ENCODE peak calls at places on chromosomes 2 and 18, in four cellular contexts. L is A549, J is WTC11, W is K562. C is an unnamed sample.

GRCh38 chr2:1774929-1775328 is 30.6 kb upstream of the PXDN start:
- DNase-seq in L (no peak), J (no peak), W (no peak), C (no peak)

GRCh38 chr2:144084114-144084661 is 435.7 kb downstream of the ZEB2 start:
- DNase-seq in L (peak), J (no peak), W (no peak), C (no peak)

GRCh38 chr18:2534906-2535305 is 36.4 kb downstream of the METTL4 start:
- DNase-seq in L (no peak), J (no peak), W (no peak), C (no peak)

GRCh38 chr2:178449700-178450573 is 1.0 kb downstream of the PRKRA start:
- DNase-seq in L (no peak), J (no peak), W (peak), C (peak)

GRCh38 chr18:48853588-48853987 is 97.2 kb downstream of the SMAD7 start:
- DNase-seq in L (no peak), J (no peak), W (no peak), C (no peak)

GRCh38 chr18:59623456-59624383 is 73.5 kb downstream of the CCBE1 start:
- DNase-seq in L (no peak), J (no peak), W (no peak), C (no peak)

GRCh38 chr2:78056976-78057375 is 534.8 kb upstream of the LRRTM4 start:
- DNase-seq in L (no peak), J (no peak), W (no peak), C (no peak)

GRCh38 chr2:119134775-119135174 is 23.8 kb downstream of the C1QL2 start:
- DNase-seq in L (no peak), J (no peak), W (no peak), C (no peak)

GRCh38 chr2:209236369-209236768 is 187.5 kb upstream of the MAP2 start:
- DNase-seq in L (no peak), J (peak), W (no peak), C (no peak)

GRCh38 chr2:152618188-152618564 is 99.1 kb downstream of the PRPF40A start:
- DNase-seq in L (no peak), J (no peak), W (no peak), C (no peak)

GRCh38 chr2:135742307-135742838 is 718 bp downstream of the UBXN4 start:
- DNase-seq in L (peak), J (peak), W (peak), C (peak)

GRCh38 chr18:52150050-52150449 is 189.9 kb upstream of the DCC start:
- DNase-seq in L (no peak), J (no peak), W (no peak), C (no peak)

GRCh38 chr2:237505188-237505939 is 18.3 kb downstream of the MLPH start:
- DNase-seq in L (no peak), J (no peak), W (no peak), C (no peak)

GRCh38 chr18:7452331-7452730 is 114.8 kb upstream of the PTPRM start:
- DNase-seq in L (peak), J (peak), W (peak), C (peak)

GRCh38 chr2:127421116-127421800 is 3.0 kb downstream of the PROC start:
- DNase-seq in L (no peak), J (no peak), W (no peak), C (no peak)

GRCh38 chr2:72263043-72263780 is 115.5 kb upstream of the CYP26B1 start:
- DNase-seq in L (no peak), J (no peak), W (no peak), C (no peak)

GRCh38 chr2:220374282-220374681 is 746.9 kb downstream of the SLC4A3 start:
- DNase-seq in L (no peak), J (no peak), W (no peak), C (no peak)

GRCh38 chr2:231241755-231242507 is 43.5 kb downstream of the ARMC9 start:
- DNase-seq in L (no peak), J (no peak), W (no peak), C (no peak)

GRCh38 chr2:170711774-170712652 is 3.1 kb upstream of the SP5 start:
- DNase-seq in L (no peak), J (peak), W (no peak), C (peak)

GRCh38 chr2:1802046-1802445 is 57.7 kb upstream of the PXDN start:
- DNase-seq in L (no peak), J (no peak), W (no peak), C (no peak)

GRCh38 chr18:59008302-59008974 is 131.2 kb upstream of the SEC11C start:
- DNase-seq in L (peak), J (no peak), W (no peak), C (no peak)

GRCh38 chr2:17607379-17607778 is 66.9 kb downstream of the VSNL1 start:
- DNase-seq in L (no peak), J (no peak), W (no peak), C (no peak)

GRCh38 chr2:21251216-21251971 is 127.6 kb downstream of the TDRD15 start:
- DNase-seq in L (no peak), J (no peak), W (no peak), C (no peak)

GRCh38 chr2:170651603-170652002 is 63.5 kb upstream of the SP5 start:
- DNase-seq in L (no peak), J (no peak), W (peak), C (no peak)

GRCh38 chr2:20326163-20326780 is 24.4 kb downstream of the PUM2 start:
- DNase-seq in L (peak), J (peak), W (peak), C (peak)

GRCh38 chr2:72137498-72138010 is 10.1 kb downstream of the CYP26B1 start:
- DNase-seq in L (peak), J (peak), W (peak), C (peak)

GRCh38 chr2:190119257-190119656 is 56.7 kb upstream of the MSTN start:
- DNase-seq in L (no peak), J (peak), W (no peak), C (no peak)

GRCh38 chr2:113260930-113261329 is 17.8 kb downstream of the PAX8 start:
- DNase-seq in L (no peak), J (no peak), W (no peak), C (no peak)

GRCh38 chr2:6352906-6353515 is 512.7 kb downstream of the CMPK2 start:
- DNase-seq in L (no peak), J (peak), W (peak), C (peak)

GRCh38 chr2:115162454-115163293 is 720.2 kb downstream of the DPP10 start:
- DNase-seq in L (no peak), J (peak), W (no peak), C (no peak)

GRCh38 chr2:54099834-54100595 is 15.4 kb upstream of the ACYP2 start:
- DNase-seq in L (no peak), J (no peak), W (no peak), C (no peak)

GRCh38 chr18:52950153-52950552 is 610.2 kb downstream of the DCC start:
- DNase-seq in L (no peak), J (no peak), W (no peak), C (no peak)

GRCh38 chr18:76486029-76486428 is 9.0 kb downstream of the ZNF516 start:
- DNase-seq in L (no peak), J (no peak), W (no peak), C (no peak)

GRCh38 chr2:230666885-230667712 is 45.5 kb upstream of the CAB39 start:
- DNase-seq in L (no peak), J (no peak), W (peak), C (no peak)

GRCh38 chr2:166240387-166241313 is 112.8 kb upstream of the SCN1A start:
- DNase-seq in L (no peak), J (no peak), W (no peak), C (no peak)

GRCh38 chr2:199223791-199224190 is 233.9 kb downstream of the SATB2 start:
- DNase-seq in L (no peak), J (no peak), W (peak), C (peak)

GRCh38 chr2:65489269-65489668 is 56.9 kb upstream of the SPRED2 start:
- DNase-seq in L (no peak), J (no peak), W (peak), C (no peak)

GRCh38 chr2:53075760-53076159 is 691.8 kb upstream of the CHAC2 start:
- DNase-seq in L (no peak), J (no peak), W (no peak), C (no peak)

GRCh38 chr18:75041586-75041985 is 167.4 kb downstream of the PTGR3 start:
- DNase-seq in L (peak), J (no peak), W (no peak), C (no peak)

GRCh38 chr2:173288561-173288960 is 66.1 kb upstream of the CDCA7 start:
- DNase-seq in L (peak), J (no peak), W (no peak), C (no peak)
- TF ChIP-seq NR3C1 in L (no peak), J (no peak), W (no peak), C (no peak)

GRCh38 chr18:43061816-43062215 is 53.7 kb downstream of the RIT2 start:
- DNase-seq in L (no peak), J (peak), W (no peak), C (no peak)

GRCh38 chr18:43061318-43061717 is 54.2 kb downstream of the RIT2 start:
- DNase-seq in L (no peak), J (no peak), W (no peak), C (no peak)

DNA sequence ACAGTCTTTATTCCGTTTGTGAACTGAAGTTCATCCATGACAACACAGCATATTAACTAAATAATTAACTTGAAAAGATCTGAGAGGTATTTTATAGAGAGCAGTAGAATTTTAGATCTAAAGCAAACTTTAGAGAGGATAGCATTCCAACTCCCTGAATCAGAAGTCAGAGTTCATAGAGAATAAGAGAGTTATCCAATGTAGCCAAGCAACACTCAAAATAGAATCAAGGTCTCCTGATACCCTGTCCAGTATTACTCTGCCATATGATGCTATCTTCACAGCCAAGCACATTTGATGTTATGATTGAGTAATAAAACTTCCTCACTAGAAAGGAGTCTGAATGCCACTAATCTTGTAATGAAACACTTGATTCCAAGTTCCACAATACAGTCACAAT is 55.5 kb downstream of the RIT2 start:
- DNase-seq in L (no peak), J (no peak), W (no peak), C (no peak)
- TF ChIP-seq NR3C1 in L (no peak), J (no peak), W (no peak), C (no peak)

GRCh38 chr2:9385841-9386240 is 37.5 kb downstream of the ITGB1BP1 start:
- DNase-seq in L (no peak), J (no peak), W (no peak), C (no peak)
- TF ChIP-seq NR3C1 in L (no peak), J (no peak), W (no peak), C (no peak)

DNA sequence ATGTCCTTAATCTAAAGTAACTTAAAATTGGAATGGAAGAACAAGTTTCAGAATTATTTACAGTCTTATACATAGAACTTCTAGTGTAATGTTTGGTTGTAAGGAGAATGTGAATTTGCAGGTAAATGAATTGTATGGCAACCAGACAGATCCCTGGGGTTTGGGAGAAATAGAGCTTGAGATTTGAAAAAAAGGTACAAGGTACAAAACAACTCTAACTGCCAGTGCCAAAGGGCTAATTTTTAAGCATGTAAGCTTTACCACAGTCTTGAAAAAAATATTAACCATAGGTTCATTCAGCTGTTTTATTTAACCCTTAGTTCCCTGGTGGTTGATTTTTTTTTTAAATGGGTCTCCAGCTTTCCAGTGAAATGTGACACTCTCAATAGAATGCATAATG is 103.3 kb downstream of the ICA1L start:
- DNase-seq in L (no peak), J (no peak), W (no peak), C (no peak)
- TF ChIP-seq NR3C1 in L (no peak), J (no peak), W (no peak), C (no peak)

DNA sequence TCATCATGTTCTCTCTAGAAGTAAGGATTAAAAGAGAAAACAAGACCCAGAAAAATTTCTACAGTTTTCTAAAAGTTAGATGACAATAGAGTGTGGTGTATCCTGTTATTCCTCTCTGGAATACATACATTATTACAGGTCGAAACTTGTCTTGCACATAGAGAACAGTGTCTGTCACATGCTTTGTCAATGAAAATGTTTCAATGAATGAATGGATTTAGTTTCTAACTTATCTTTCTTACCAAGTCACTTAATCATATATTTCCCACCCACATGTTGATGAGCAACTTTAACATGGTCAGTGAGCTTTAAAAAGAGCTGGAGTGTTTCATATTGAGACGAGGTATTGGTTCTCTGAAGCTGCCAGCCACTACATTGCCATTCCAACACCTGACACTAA is 4.3 kb downstream of the DSG4 start:
- DNase-seq in L (no peak), J (no peak), W (no peak), C (no peak)
- TF ChIP-seq NR3C1 in L (no peak), J (no peak), W (no peak), C (no peak)

C was measured in HepG2.